ENCODE peak calls at places on chromosome 20, in seven cellular contexts. O is T follicular helper cell, Y is GM23248, C is transverse colon, D is HFF-Myc, T is NT2/D1, A is right lobe of liver. G is an unnamed sample.
A peak's percentile ranks its signal among the peaks of the same experiment; 100 is the strongest.

GRCh38 chr20:22217712-22218352 is 366.5 kb downstream of the FOXA2 start:
- DNase-seq in O (no peak), Y (no peak), C (no peak), D (no peak), T (no peak), A (no peak), G (no peak)

GRCh38 chr20:5719861-5720401 is 30.3 kb upstream of the SHLD1 start:
- DNase-seq in O (no peak), Y (peak; percentile 49), C (no peak), D (no peak), T (no peak), A (no peak), G (peak; percentile 43)

GRCh38 chr20:47557791-47558190 is 56.1 kb downstream of the NCOA3 start:
- DNase-seq in O (no peak), Y (peak; percentile 26), C (no peak), D (no peak), T (peak; percentile 52), A (no peak), G (no peak)

GRCh38 chr20:51634257-51634656 is 91.7 kb upstream of the NFATC2 start:
- DNase-seq in O (no peak), Y (no peak), C (no peak), D (no peak), T (no peak), A (no peak), G (no peak)

GRCh38 chr20:56350842-56351241 is 7.9 kb upstream of the FAM210B start:
- DNase-seq in O (no peak), Y (peak; percentile 75), C (no peak), D (no peak), T (no peak), A (no peak), G (no peak)

GRCh38 chr20:61517419-61517818 is 265.4 kb downstream of the CDH4 start:
- DNase-seq in O (no peak), Y (no peak), C (no peak), D (no peak), T (no peak), A (no peak), G (no peak)

GRCh38 chr20:53907968-53908751 is 162.2 kb downstream of the BCAS1 start:
- DNase-seq in O (no peak), Y (no peak), C (no peak), D (no peak), T (no peak), A (no peak), G (no peak)

GRCh38 chr20:32580970-32581838 is 3.9 kb downstream of the NOL4L start:
- DNase-seq in O (no peak), Y (no peak), C (no peak), D (no peak), T (no peak), A (no peak), G (no peak)

GRCh38 chr20:54532573-54532972 is 57.2 kb downstream of the DOK5 start:
- DNase-seq in O (no peak), Y (no peak), C (no peak), D (no peak), T (no peak), A (no peak), G (no peak)

GRCh38 chr20:47532002-47532401 is 30.3 kb downstream of the NCOA3 start:
- DNase-seq in O (no peak), Y (no peak), C (no peak), D (no peak), T (no peak), A (no peak), G (no peak)

GRCh38 chr20:51237278-51237677 is 214.4 kb upstream of the KCNG1 start:
- DNase-seq in O (no peak), Y (peak; percentile 71), C (no peak), D (no peak), T (no peak), A (no peak), G (no peak)

GRCh38 chr20:50292324-50293243 is 102.0 kb downstream of the CEBPB start:
- DNase-seq in O (no peak), Y (peak; percentile 94), C (peak; percentile 83), D (peak; percentile 93), T (no peak), A (peak; percentile 98), G (no peak)

GRCh38 chr20:17226410-17227198 is at the start of gene PCSK2:
- DNase-seq in O (no peak), Y (peak; percentile 67), C (peak; percentile 12), D (no peak), T (peak; percentile 72), A (no peak), G (no peak)

GRCh38 chr20:23136893-23137745 is 51.0 kb upstream of the CD93 start:
- DNase-seq in O (no peak), Y (no peak), C (no peak), D (no peak), T (no peak), A (no peak), G (no peak)

GRCh38 chr20:23100021-23100753 is 14.1 kb upstream of the CD93 start:
- DNase-seq in O (no peak), Y (no peak), C (no peak), D (no peak), T (no peak), A (no peak), G (no peak)

GRCh38 chr20:15760217-15760567 is 813.1 kb downstream of the KIF16B start:
- DNase-seq in O (no peak), Y (peak; percentile 0), C (no peak), D (no peak), T (no peak), A (no peak), G (no peak)

GRCh38 chr20:13736792-13737191 is 47.9 kb downstream of the ESF1 start:
- DNase-seq in O (no peak), Y (peak; percentile 83), C (no peak), D (peak; percentile 2), T (no peak), A (no peak), G (no peak)

GRCh38 chr20:47205577-47206123 is 150.8 kb downstream of the ZMYND8 start:
- DNase-seq in O (no peak), Y (peak; percentile 84), C (peak; percentile 38), D (peak; percentile 40), T (peak; percentile 61), A (peak; percentile 80), G (no peak)

GRCh38 chr20:36309643-36310042 is 3.5 kb downstream of the DLGAP4 start:
- DNase-seq in O (no peak), Y (no peak), C (no peak), D (no peak), T (no peak), A (no peak), G (no peak)

GRCh38 chr20:13220194-13220856 is 749 bp upstream of the ISM1 start:
- DNase-seq in O (no peak), Y (peak; percentile 54), C (peak; percentile 34), D (no peak), T (no peak), A (peak; percentile 82), G (no peak)

GRCh38 chr20:57153238-57153905 is 113.1 kb downstream of the BMP7 start:
- DNase-seq in O (no peak), Y (no peak), C (no peak), D (no peak), T (no peak), A (no peak), G (no peak)

GRCh38 chr20:62583424-62583920 is 58.8 kb upstream of the SLCO4A1 start:
- DNase-seq in O (no peak), Y (peak; percentile 42), C (no peak), D (no peak), T (no peak), A (no peak), G (no peak)

GRCh38 chr20:34891166-34892062 is 15.0 kb downstream of the ACSS2 start:
- DNase-seq in O (no peak), Y (peak; percentile 89), C (no peak), D (no peak), T (no peak), A (no peak), G (peak; percentile 70)

GRCh38 chr20:58523916-58524315 is 8.7 kb upstream of the APCDD1L start:
- DNase-seq in O (no peak), Y (peak; percentile 68), C (no peak), D (no peak), T (no peak), A (no peak), G (no peak)

GRCh38 chr20:33679758-33680485 is 5.7 kb upstream of the NECAB3 start:
- DNase-seq in O (no peak), Y (no peak), C (no peak), D (no peak), T (no peak), A (no peak), G (no peak)

GRCh38 chr20:43440531-43440930 is 17.2 kb upstream of the SRSF6 start:
- DNase-seq in O (no peak), Y (no peak), C (no peak), D (no peak), T (no peak), A (no peak), G (no peak)

GRCh38 chr20:32536861-32537656 is 48.1 kb downstream of the NOL4L start:
- DNase-seq in O (peak; percentile 57), Y (no peak), C (peak; percentile 91), D (no peak), T (no peak), A (peak; percentile 46), G (no peak)

GRCh38 chr20:56765172-56766073 is 136.3 kb downstream of the TFAP2C start:
- DNase-seq in O (no peak), Y (peak; percentile 16), C (no peak), D (no peak), T (no peak), A (no peak), G (no peak)

GRCh38 chr20:52340036-52340634 is 148.6 kb upstream of the ZFP64 start:
- DNase-seq in O (no peak), Y (peak; percentile 10), C (no peak), D (no peak), T (no peak), A (no peak), G (no peak)

GRCh38 chr20:63700199-63701050 is 4.0 kb downstream of the TNFRSF6B start:
- DNase-seq in O (no peak), Y (no peak), C (no peak), D (no peak), T (no peak), A (peak; percentile 20), G (no peak)